ENCODE peak calls at places on chromosomes 5 and 9, in five cellular contexts. Z is H4; P is stimulated activated CD8-positive, alpha-beta memory T cell treated with anti-CD3 and anti-CD28 coated beads, Interleukin-4, amount 100 ng/mL, for 4 hours; K is T-helper 1 cell; N is activated CD8-positive, alpha-beta memory T cell treated with anti-CD3 and anti-CD28 coated beads, Interleukin-2, amount 50 U/mL, for 48 hours. V is an unnamed sample.

GRCh38 chr5:93208156-93208895 is 372.7 kb downstream of the NR2F1-AS1 start:
- DNase-seq in Z (no peak), P (no peak), K (no peak), N (no peak), V (no peak)

GRCh38 chr5:157100140-157100679 is 8.6 kb downstream of the HAVCR2 start:
- DNase-seq in Z (peak), P (no peak), K (no peak), N (peak), V (no peak)

GRCh38 chr9:129885018-129885669 is 49.9 kb downstream of the USP20 start:
- DNase-seq in Z (no peak), P (no peak), K (no peak), N (peak), V (no peak)

GRCh38 chr5:135747824-135748223 is 86.6 kb upstream of the SLC25A48 start:
- DNase-seq in Z (no peak), P (no peak), K (no peak), N (no peak), V (no peak)

GRCh38 chr5:78504726-78505431 is 143.7 kb downstream of the LHFPL2 start:
- DNase-seq in Z (peak), P (no peak), K (no peak), N (no peak), V (peak)

GRCh38 chr5:150112211-150113046 is 26.1 kb upstream of the CSF1R start:
- DNase-seq in Z (peak), P (no peak), K (no peak), N (no peak), V (peak)

GRCh38 chr9:567128-567745 is 274.3 kb upstream of the DMRT1 start:
- DNase-seq in Z (no peak), P (no peak), K (no peak), N (no peak), V (no peak)

GRCh38 chr5:174083041-174083827 is 37.7 kb downstream of the NSG2 start:
- DNase-seq in Z (no peak), P (no peak), K (no peak), N (no peak), V (no peak)

GRCh38 chr5:163395794-163396193 is 41.6 kb upstream of the CCNG1 start:
- DNase-seq in Z (no peak), P (no peak), K (no peak), N (no peak), V (no peak)

GRCh38 chr9:108184941-108185340 is 670.8 kb downstream of the ACTL7B start:
- DNase-seq in Z (peak), P (no peak), K (no peak), N (no peak), V (no peak)

GRCh38 chr9:93826905-93827544 is 128.1 kb downstream of the BARX1 start:
- DNase-seq in Z (no peak), P (no peak), K (no peak), N (peak), V (no peak)

V was measured in SJCRH30.